ENCODE peak calls at places on chromosomes 16 and 17, in nine cellular contexts. One of them, this sample, is unnamed.

GRCh38 chr17:69669441-69670178 is 255.1 kb downstream of the MAP2K6 start:
- DNase-seq in fibroblast of villous mesenchyme: no peak
- DNase-seq in tibial artery: no peak
- DNase-seq in effector memory CD4-positive, alpha-beta T cell: no peak
- DNase-seq in effector CD4-positive, alpha-beta T cell: no peak
- DNase-seq in NCI-H82: no peak
- DNase-seq in fibroblast of mammary gland: no peak
- DNase-seq in iris pigment epithelial cell: peak; percentile 34
- DNase-seq in thoracic aorta: no peak
- DNase-seq in this sample: peak; percentile 87

GRCh38 chr16:66502020-66502913 is 47.7 kb downstream of the TK2 start:
- DNase-seq in fibroblast of villous mesenchyme: peak; percentile 72
- DNase-seq in tibial artery: peak; percentile 96
- DNase-seq in effector memory CD4-positive, alpha-beta T cell: no peak
- DNase-seq in effector CD4-positive, alpha-beta T cell: no peak
- DNase-seq in NCI-H82: no peak
- DNase-seq in fibroblast of mammary gland: peak; percentile 87
- DNase-seq in iris pigment epithelial cell: peak; percentile 77
- DNase-seq in thoracic aorta: no peak
- DNase-seq in this sample: no peak

GRCh38 chr17:29566473-29567361 is at the start of gene ABHD15:
- DNase-seq in fibroblast of villous mesenchyme: peak; percentile 81
- DNase-seq in tibial artery: peak; percentile 90
- DNase-seq in effector memory CD4-positive, alpha-beta T cell: peak; percentile 40
- DNase-seq in effector CD4-positive, alpha-beta T cell: peak; percentile 36
- DNase-seq in NCI-H82: peak; percentile 81
- DNase-seq in fibroblast of mammary gland: peak; percentile 67
- DNase-seq in iris pigment epithelial cell: peak; percentile 71
- DNase-seq in thoracic aorta: no peak
- DNase-seq in this sample: peak; percentile 84

GRCh38 chr16:4890026-4890425 is 42.7 kb downstream of the UBN1 start:
- DNase-seq in fibroblast of villous mesenchyme: no peak
- DNase-seq in tibial artery: no peak
- DNase-seq in effector memory CD4-positive, alpha-beta T cell: no peak
- DNase-seq in effector CD4-positive, alpha-beta T cell: no peak
- DNase-seq in NCI-H82: no peak
- DNase-seq in fibroblast of mammary gland: no peak
- DNase-seq in iris pigment epithelial cell: no peak
- DNase-seq in thoracic aorta: no peak
- DNase-seq in this sample: no peak

GRCh38 chr16:75385507-75386152 is 47.7 kb downstream of the CFDP1 start:
- DNase-seq in fibroblast of villous mesenchyme: peak; percentile 93
- DNase-seq in tibial artery: no peak
- DNase-seq in effector memory CD4-positive, alpha-beta T cell: no peak
- DNase-seq in effector CD4-positive, alpha-beta T cell: no peak
- DNase-seq in NCI-H82: peak; percentile 69
- DNase-seq in fibroblast of mammary gland: peak; percentile 91
- DNase-seq in iris pigment epithelial cell: peak; percentile 85
- DNase-seq in thoracic aorta: no peak
- DNase-seq in this sample: peak; percentile 79

GRCh38 chr17:75250009-75250471 is 11.4 kb downstream of the GGA3 start:
- DNase-seq in fibroblast of villous mesenchyme: peak; percentile 83
- DNase-seq in tibial artery: no peak
- DNase-seq in effector memory CD4-positive, alpha-beta T cell: peak; percentile 28
- DNase-seq in effector CD4-positive, alpha-beta T cell: peak; percentile 57
- DNase-seq in NCI-H82: no peak
- DNase-seq in fibroblast of mammary gland: peak; percentile 83
- DNase-seq in iris pigment epithelial cell: peak; percentile 67
- DNase-seq in thoracic aorta: no peak
- DNase-seq in this sample: no peak

GRCh38 chr17:28746611-28747045 is 2.8 kb downstream of the TRAF4 start:
- DNase-seq in fibroblast of villous mesenchyme: peak; percentile 20
- DNase-seq in tibial artery: no peak
- DNase-seq in effector memory CD4-positive, alpha-beta T cell: no peak
- DNase-seq in effector CD4-positive, alpha-beta T cell: no peak
- DNase-seq in NCI-H82: peak; percentile 95
- DNase-seq in fibroblast of mammary gland: no peak
- DNase-seq in iris pigment epithelial cell: peak; percentile 26
- DNase-seq in thoracic aorta: no peak
- DNase-seq in this sample: peak; percentile 96

GRCh38 chr17:17075037-17075755 is 32.9 kb downstream of the MPRIP start:
- DNase-seq in fibroblast of villous mesenchyme: peak; percentile 97
- DNase-seq in tibial artery: peak; percentile 70
- DNase-seq in effector memory CD4-positive, alpha-beta T cell: no peak
- DNase-seq in effector CD4-positive, alpha-beta T cell: no peak
- DNase-seq in NCI-H82: no peak
- DNase-seq in fibroblast of mammary gland: peak; percentile 89
- DNase-seq in iris pigment epithelial cell: peak; percentile 94
- DNase-seq in thoracic aorta: no peak
- DNase-seq in this sample: no peak

GRCh38 chr17:2564876-2565275 is 28.6 kb upstream of the PAFAH1B1 start:
- DNase-seq in fibroblast of villous mesenchyme: no peak
- DNase-seq in tibial artery: no peak
- DNase-seq in effector memory CD4-positive, alpha-beta T cell: no peak
- DNase-seq in effector CD4-positive, alpha-beta T cell: no peak
- DNase-seq in NCI-H82: no peak
- DNase-seq in fibroblast of mammary gland: no peak
- DNase-seq in iris pigment epithelial cell: peak; percentile 45
- DNase-seq in thoracic aorta: no peak
- DNase-seq in this sample: no peak

GRCh38 chr16:89094252-89094901 is 725 bp downstream of the ACSF3 start:
- DNase-seq in fibroblast of villous mesenchyme: peak; percentile 22
- DNase-seq in tibial artery: no peak
- DNase-seq in effector memory CD4-positive, alpha-beta T cell: no peak
- DNase-seq in effector CD4-positive, alpha-beta T cell: no peak
- DNase-seq in NCI-H82: peak; percentile 12
- DNase-seq in fibroblast of mammary gland: no peak
- DNase-seq in iris pigment epithelial cell: peak; percentile 25
- DNase-seq in thoracic aorta: no peak
- DNase-seq in this sample: no peak

GRCh38 chr17:9902116-9902515 is 3.0 kb downstream of the RCVRN start:
- DNase-seq in fibroblast of villous mesenchyme: no peak
- DNase-seq in tibial artery: no peak
- DNase-seq in effector memory CD4-positive, alpha-beta T cell: no peak
- DNase-seq in effector CD4-positive, alpha-beta T cell: no peak
- DNase-seq in NCI-H82: peak; percentile 32
- DNase-seq in fibroblast of mammary gland: no peak
- DNase-seq in iris pigment epithelial cell: no peak
- DNase-seq in thoracic aorta: no peak
- DNase-seq in this sample: no peak

GRCh38 chr16:19417640-19418039 is at the start of gene TMC5:
- DNase-seq in fibroblast of villous mesenchyme: no peak
- DNase-seq in tibial artery: no peak
- DNase-seq in effector memory CD4-positive, alpha-beta T cell: no peak
- DNase-seq in effector CD4-positive, alpha-beta T cell: no peak
- DNase-seq in NCI-H82: no peak
- DNase-seq in fibroblast of mammary gland: no peak
- DNase-seq in iris pigment epithelial cell: no peak
- DNase-seq in thoracic aorta: no peak
- DNase-seq in this sample: no peak